ENCODE peak calls at places on chromosomes 4 and X, in five cellular contexts. M is NCI-H2081, P is Calu3, V is foreskin fibroblast, H is left colon. Y is an unnamed sample.

GRCh38 chrX:102746134-102746584 is 25.6 kb downstream of the GPRASP3 start:
- DNase-seq in H (peak; percentile 39), V (peak; percentile 16), P (peak; percentile 33), M (no peak), Y (no peak)

GRCh38 chrX:150575415-150575814 is 7.0 kb downstream of the MTM1 start:
- DNase-seq in P (peak; percentile 68), V (peak; percentile 18), M (no peak), H (no peak), Y (peak; percentile 80)

GRCh38 chrX:43655961-43656494 is at the start of gene MAOA:
- DNase-seq in V (peak; percentile 56), P (peak; percentile 28), H (peak; percentile 90), M (peak; percentile 59), Y (peak; percentile 55)

GRCh38 chrX:14899607-14900006 is 26.4 kb downstream of the MOSPD2 start:
- DNase-seq in H (no peak), P (no peak), M (no peak), V (peak; percentile 43), Y (no peak)

GRCh38 chr4:40152642-40153041 is 44.2 kb upstream of the RHOH start:
- DNase-seq in P (no peak), V (no peak), H (no peak), M (no peak), Y (no peak)

GRCh38 chr4:88135362-88135663 is 23.1 kb downstream of the ABCG2 start:
- DNase-seq in H (no peak), P (no peak), M (no peak), V (no peak), Y (no peak)

GRCh38 chr4:2042207-2042946 is 16.8 kb upstream of the NAT8L start:
- DNase-seq in M (no peak), V (no peak), H (peak; percentile 54), P (peak; percentile 43), Y (no peak)

GRCh38 chrX:72247206-72247944 is 8.5 kb upstream of the ERCC6L start:
- DNase-seq in H (peak; percentile 78), M (no peak), P (peak; percentile 34), V (no peak), Y (no peak)

GRCh38 chrX:129523076-129524055 is at the start of gene SMARCA1:
- DNase-seq in M (no peak), V (peak; percentile 24), H (peak; percentile 9), P (peak; percentile 2), Y (peak; percentile 26)

GRCh38 chr4:175373031-175373430 is 439.0 kb downstream of the GPM6A start:
- DNase-seq in P (no peak), M (no peak), V (no peak), H (no peak), Y (no peak)

GRCh38 chr4:9969526-9970398 is 51.5 kb downstream of the SLC2A9 start:
- DNase-seq in M (no peak), P (no peak), H (no peak), V (no peak), Y (no peak)

GRCh38 chrX:153926863-153927685 is 1.0 kb upstream of the ARHGAP4 start:
- DNase-seq in P (no peak), H (peak; percentile 64), M (peak; percentile 30), V (no peak), Y (no peak)

Y was measured in RWPE2.